ENCODE peak calls at places on chromosomes 16 and 17, in five cellular contexts. One of them, this sample, is unnamed.

GRCh38 chr16:17225551-17225950 is 245.2 kb downstream of the XYLT1 start:
- DNase-seq in COR-L47: no peak
- DNase-seq in hepatic stellate cell: no peak
- DNase-seq in nephron progenitor cell: no peak
- DNase-seq in kidney: no peak
- DNase-seq in this sample: peak

GRCh38 chr17:57499648-57500049 is 243.3 kb downstream of the MSI2 start:
- DNase-seq in COR-L47: no peak
- DNase-seq in hepatic stellate cell: no peak
- DNase-seq in nephron progenitor cell: no peak
- DNase-seq in kidney: no peak
- DNase-seq in this sample: peak

GRCh38 chr16:56606071-56606687 is 2.2 kb upstream of the MT2A start:
- DNase-seq in COR-L47: peak
- DNase-seq in hepatic stellate cell: peak
- DNase-seq in nephron progenitor cell: no peak
- DNase-seq in kidney: no peak
- DNase-seq in this sample: no peak

GRCh38 chr17:65677932-65678331 is 116.5 kb upstream of the AXIN2 start:
- DNase-seq in COR-L47: no peak
- DNase-seq in hepatic stellate cell: peak
- DNase-seq in nephron progenitor cell: no peak
- DNase-seq in kidney: no peak
- DNase-seq in this sample: peak

GRCh38 chr16:86573646-86574508 is 4.5 kb upstream of the FOXL1 start:
- DNase-seq in COR-L47: no peak
- DNase-seq in hepatic stellate cell: no peak
- DNase-seq in nephron progenitor cell: no peak
- DNase-seq in kidney: no peak
- DNase-seq in this sample: no peak

GRCh38 chr16:53745753-53746258 is 41.9 kb downstream of the FTO start:
- DNase-seq in COR-L47: no peak
- DNase-seq in hepatic stellate cell: no peak
- DNase-seq in nephron progenitor cell: no peak
- DNase-seq in kidney: no peak
- DNase-seq in this sample: peak

GRCh38 chr17:48912476-48912875 is 4.3 kb downstream of the UBE2Z start:
- DNase-seq in COR-L47: no peak
- DNase-seq in hepatic stellate cell: no peak
- DNase-seq in nephron progenitor cell: no peak
- DNase-seq in kidney: no peak
- DNase-seq in this sample: no peak

GRCh38 chr16:84252214-84252613 is 12.4 kb upstream of the KCNG4 start:
- DNase-seq in COR-L47: no peak
- DNase-seq in hepatic stellate cell: no peak
- DNase-seq in nephron progenitor cell: no peak
- DNase-seq in kidney: peak
- DNase-seq in this sample: no peak

GRCh38 chr17:40563371-40564052 is 1.8 kb downstream of the CCR7 start:
- DNase-seq in COR-L47: no peak
- DNase-seq in hepatic stellate cell: no peak
- DNase-seq in nephron progenitor cell: no peak
- DNase-seq in kidney: no peak
- DNase-seq in this sample: no peak

GRCh38 chr17:50844117-50844700 is 8.8 kb downstream of the WFIKKN2 start:
- DNase-seq in COR-L47: no peak
- DNase-seq in hepatic stellate cell: no peak
- DNase-seq in nephron progenitor cell: no peak
- DNase-seq in kidney: no peak
- DNase-seq in this sample: no peak

GRCh38 chr17:50198026-50198669 is 3.3 kb downstream of the COL1A1 start:
- DNase-seq in COR-L47: peak
- DNase-seq in hepatic stellate cell: no peak
- DNase-seq in nephron progenitor cell: peak
- DNase-seq in kidney: no peak
- DNase-seq in this sample: peak

GRCh38 chr16:68889508-68890150 is 46.3 kb downstream of the TANGO6 start:
- DNase-seq in COR-L47: no peak
- DNase-seq in hepatic stellate cell: no peak
- DNase-seq in nephron progenitor cell: no peak
- DNase-seq in kidney: no peak
- DNase-seq in this sample: no peak

GRCh38 chr16:85420501-85421337 is 192.4 kb upstream of the GSE1 start:
- DNase-seq in COR-L47: no peak
- DNase-seq in hepatic stellate cell: peak
- DNase-seq in nephron progenitor cell: peak
- DNase-seq in kidney: peak
- DNase-seq in this sample: peak

GRCh38 chr16:75048546-75048945 is 49.7 kb downstream of the ZNRF1 start:
- DNase-seq in COR-L47: no peak
- DNase-seq in hepatic stellate cell: no peak
- DNase-seq in nephron progenitor cell: no peak
- DNase-seq in kidney: no peak
- DNase-seq in this sample: no peak

GRCh38 chr17:59890720-59891119 is 2.0 kb downstream of the TUBD1 start:
- DNase-seq in COR-L47: no peak
- DNase-seq in hepatic stellate cell: peak
- DNase-seq in nephron progenitor cell: no peak
- DNase-seq in kidney: no peak
- DNase-seq in this sample: peak

GRCh38 chr16:79519448-79519847 is 81.1 kb downstream of the MAF start:
- DNase-seq in COR-L47: no peak
- DNase-seq in hepatic stellate cell: no peak
- DNase-seq in nephron progenitor cell: no peak
- DNase-seq in kidney: no peak
- DNase-seq in this sample: no peak

GRCh38 chr17:81264640-81265039 is 25.5 kb downstream of the NDUFAF8 start:
- DNase-seq in COR-L47: no peak
- DNase-seq in hepatic stellate cell: no peak
- DNase-seq in nephron progenitor cell: no peak
- DNase-seq in kidney: no peak
- DNase-seq in this sample: no peak

GRCh38 chr17:8117980-8118768 is at the start of gene ALOXE3:
- DNase-seq in COR-L47: no peak
- DNase-seq in hepatic stellate cell: peak
- DNase-seq in nephron progenitor cell: peak
- DNase-seq in kidney: peak
- DNase-seq in this sample: peak

GRCh38 chr17:75909812-75910274 is 5.2 kb upstream of the MRPL38 start:
- DNase-seq in COR-L47: peak
- DNase-seq in hepatic stellate cell: no peak
- DNase-seq in nephron progenitor cell: no peak
- DNase-seq in kidney: peak
- DNase-seq in this sample: peak

GRCh38 chr16:81744385-81744784 is 34.7 kb upstream of the PLCG2 start:
- DNase-seq in COR-L47: no peak
- DNase-seq in hepatic stellate cell: no peak
- DNase-seq in nephron progenitor cell: no peak
- DNase-seq in kidney: no peak
- DNase-seq in this sample: no peak

GRCh38 chr17:4479340-4479981 is 19.2 kb upstream of the SPNS2 start:
- DNase-seq in COR-L47: no peak
- DNase-seq in hepatic stellate cell: no peak
- DNase-seq in nephron progenitor cell: no peak
- DNase-seq in kidney: peak
- DNase-seq in this sample: no peak

GRCh38 chr16:80680839-80681238 is 123.6 kb downstream of the CDYL2 start:
- DNase-seq in COR-L47: no peak
- DNase-seq in hepatic stellate cell: no peak
- DNase-seq in nephron progenitor cell: no peak
- DNase-seq in kidney: no peak
- DNase-seq in this sample: no peak

GRCh38 chr17:31497431-31497830 is 106.0 kb downstream of the RAB11FIP4 start:
- DNase-seq in COR-L47: no peak
- DNase-seq in hepatic stellate cell: no peak
- DNase-seq in nephron progenitor cell: no peak
- DNase-seq in kidney: peak
- DNase-seq in this sample: no peak

GRCh38 chr17:4566785-4567184 is 6.4 kb upstream of the GGT6 start:
- DNase-seq in COR-L47: peak
- DNase-seq in hepatic stellate cell: peak
- DNase-seq in nephron progenitor cell: peak
- DNase-seq in kidney: no peak
- DNase-seq in this sample: peak

GRCh38 chr16:58299757-58300349 is 5.0 kb upstream of the PRSS54 start:
- DNase-seq in COR-L47: no peak
- DNase-seq in hepatic stellate cell: no peak
- DNase-seq in nephron progenitor cell: peak
- DNase-seq in kidney: no peak
- DNase-seq in this sample: peak

GRCh38 chr17:1399366-1399678 is 700 bp downstream of the YWHAE start:
- DNase-seq in COR-L47: no peak
- DNase-seq in hepatic stellate cell: no peak
- DNase-seq in nephron progenitor cell: no peak
- DNase-seq in kidney: peak
- DNase-seq in this sample: no peak

GRCh38 chr17:1231456-1231855 is 38.8 kb upstream of the BHLHA9 start:
- DNase-seq in COR-L47: no peak
- DNase-seq in hepatic stellate cell: no peak
- DNase-seq in nephron progenitor cell: no peak
- DNase-seq in kidney: no peak
- DNase-seq in this sample: peak

GRCh38 chr17:73798111-73798748 is 154.0 kb upstream of the SDK2 start:
- DNase-seq in COR-L47: no peak
- DNase-seq in hepatic stellate cell: no peak
- DNase-seq in nephron progenitor cell: no peak
- DNase-seq in kidney: no peak
- DNase-seq in this sample: peak

GRCh38 chr17:27573548-27573947 is 57.4 kb upstream of the LGALS9 start:
- DNase-seq in COR-L47: no peak
- DNase-seq in hepatic stellate cell: no peak
- DNase-seq in nephron progenitor cell: no peak
- DNase-seq in kidney: no peak
- DNase-seq in this sample: no peak

GRCh38 chr16:51243836-51244483 is 92.9 kb upstream of the SALL1 start:
- DNase-seq in COR-L47: no peak
- DNase-seq in hepatic stellate cell: no peak
- DNase-seq in nephron progenitor cell: no peak
- DNase-seq in kidney: no peak
- DNase-seq in this sample: no peak

GRCh38 chr16:87948119-87948545 is 3.1 kb upstream of the BANP start:
- DNase-seq in COR-L47: no peak
- DNase-seq in hepatic stellate cell: no peak
- DNase-seq in nephron progenitor cell: no peak
- DNase-seq in kidney: peak
- DNase-seq in this sample: no peak

GRCh38 chr17:39619786-39620101 is 7.0 kb upstream of the PPP1R1B start:
- DNase-seq in COR-L47: no peak
- DNase-seq in hepatic stellate cell: no peak
- DNase-seq in nephron progenitor cell: no peak
- DNase-seq in kidney: no peak
- DNase-seq in this sample: no peak

GRCh38 chr16:13139661-13140241 is 238.4 kb downstream of the SHISA9 start:
- DNase-seq in COR-L47: no peak
- DNase-seq in hepatic stellate cell: no peak
- DNase-seq in nephron progenitor cell: no peak
- DNase-seq in kidney: no peak
- DNase-seq in this sample: no peak

GRCh38 chr17:64615025-64615677 is 47.0 kb downstream of the SMURF2 start:
- DNase-seq in COR-L47: no peak
- DNase-seq in hepatic stellate cell: peak
- DNase-seq in nephron progenitor cell: no peak
- DNase-seq in kidney: no peak
- DNase-seq in this sample: peak

GRCh38 chr16:54265558-54266213 is 20.9 kb downstream of the IRX3 start:
- DNase-seq in COR-L47: no peak
- DNase-seq in hepatic stellate cell: no peak
- DNase-seq in nephron progenitor cell: no peak
- DNase-seq in kidney: no peak
- DNase-seq in this sample: peak

GRCh38 chr16:11836653-11837244 is 14.6 kb downstream of the RSL1D1 start:
- DNase-seq in COR-L47: no peak
- DNase-seq in hepatic stellate cell: peak
- DNase-seq in nephron progenitor cell: no peak
- DNase-seq in kidney: no peak
- DNase-seq in this sample: peak

GRCh38 chr17:11598274-11599221 is at the start of gene DNAH9:
- DNase-seq in COR-L47: peak
- DNase-seq in hepatic stellate cell: no peak
- DNase-seq in nephron progenitor cell: peak
- DNase-seq in kidney: peak
- DNase-seq in this sample: peak

GRCh38 chr16:82510041-82510440 is 116.7 kb upstream of the CDH13 start:
- DNase-seq in COR-L47: no peak
- DNase-seq in hepatic stellate cell: no peak
- DNase-seq in nephron progenitor cell: no peak
- DNase-seq in kidney: no peak
- DNase-seq in this sample: no peak

GRCh38 chr16:17590711-17591654 is 120.2 kb upstream of the XYLT1 start:
- DNase-seq in COR-L47: no peak
- DNase-seq in hepatic stellate cell: no peak
- DNase-seq in nephron progenitor cell: no peak
- DNase-seq in kidney: no peak
- DNase-seq in this sample: peak

This sample was measured in AG10803.